ENCODE peak calls at places on chromosomes 2 and 18, in six cellular contexts. One of them, this sample, is unnamed.

GRCh38 chr2:118048396-118048795 is 34.5 kb upstream of the CCDC93 start:
- DNase-seq in sciatic nerve: no peak
- DNase-seq in stromal cell of bone marrow: no peak
- DNase-seq in adrenal gland: no peak
- DNase-seq in EL: peak
- DNase-seq in iPS-NIHi11: no peak
- DNase-seq in this sample: no peak

GRCh38 chr2:23549051-23549450 is 164.1 kb downstream of the KLHL29 start:
- DNase-seq in sciatic nerve: no peak
- DNase-seq in stromal cell of bone marrow: no peak
- DNase-seq in adrenal gland: no peak
- DNase-seq in EL: no peak
- DNase-seq in iPS-NIHi11: no peak
- DNase-seq in this sample: no peak

GRCh38 chr2:67436221-67436620 is 39.1 kb downstream of the ETAA1 start:
- DNase-seq in sciatic nerve: no peak
- DNase-seq in stromal cell of bone marrow: no peak
- DNase-seq in adrenal gland: peak
- DNase-seq in EL: peak
- DNase-seq in iPS-NIHi11: peak
- DNase-seq in this sample: no peak

GRCh38 chr18:52452427-52452826 is 112.4 kb downstream of the DCC start:
- DNase-seq in sciatic nerve: no peak
- DNase-seq in stromal cell of bone marrow: no peak
- DNase-seq in adrenal gland: no peak
- DNase-seq in EL: no peak
- DNase-seq in iPS-NIHi11: no peak
- DNase-seq in this sample: no peak

GRCh38 chr18:58687871-58688308 is 16.6 kb downstream of the MALT1 start:
- DNase-seq in sciatic nerve: no peak
- DNase-seq in stromal cell of bone marrow: no peak
- DNase-seq in adrenal gland: no peak
- DNase-seq in EL: no peak
- DNase-seq in iPS-NIHi11: no peak
- DNase-seq in this sample: no peak

GRCh38 chr2:138271467-138271866 is 230.1 kb upstream of the SPOPL start:
- DNase-seq in sciatic nerve: no peak
- DNase-seq in stromal cell of bone marrow: no peak
- DNase-seq in adrenal gland: no peak
- DNase-seq in EL: no peak
- DNase-seq in iPS-NIHi11: peak
- DNase-seq in this sample: no peak

GRCh38 chr2:172137109-172137508 is 34.4 kb upstream of the DLX2 start:
- DNase-seq in sciatic nerve: no peak
- DNase-seq in stromal cell of bone marrow: no peak
- DNase-seq in adrenal gland: no peak
- DNase-seq in EL: no peak
- DNase-seq in iPS-NIHi11: no peak
- DNase-seq in this sample: no peak

GRCh38 chr2:122072666-122073065 is 317.2 kb downstream of the TSN start:
- DNase-seq in sciatic nerve: no peak
- DNase-seq in stromal cell of bone marrow: no peak
- DNase-seq in adrenal gland: no peak
- DNase-seq in EL: peak
- DNase-seq in iPS-NIHi11: no peak
- DNase-seq in this sample: no peak

GRCh38 chr2:189515264-189515663 is 65.3 kb downstream of the SLC40A1 start:
- DNase-seq in sciatic nerve: no peak
- DNase-seq in stromal cell of bone marrow: peak
- DNase-seq in adrenal gland: no peak
- DNase-seq in EL: no peak
- DNase-seq in iPS-NIHi11: no peak
- DNase-seq in this sample: no peak

This sample was measured in neural progenitor cell.